ENCODE peak calls at places on chromosome X, in five cellular contexts. One of them, this sample, is unnamed.
A peak's percentile ranks its signal among the peaks of the same experiment; 100 is the strongest.

GRCh38 chrX:145464650-145465049 is 217.3 kb downstream of the SPANXN1 start:
- DNase-seq in lower lobe of right lung: no peak
- DNase-seq in naive B cell: no peak
- DNase-seq in activated CD4-positive, CD25-positive, alpha-beta regulatory T cell treated with anti-CD3 and anti-CD28 coated beads, Interleukin-2, amount 50 U/mL, for 16 hours: no peak
- DNase-seq in left kidney: no peak
- DNase-seq in this sample: no peak

GRCh38 chrX:148281920-148282319 is 218.5 kb upstream of the AFF2 start:
- DNase-seq in left kidney: no peak
- DNase-seq in lower lobe of right lung: no peak
- DNase-seq in naive B cell: no peak
- DNase-seq in activated CD4-positive, CD25-positive, alpha-beta regulatory T cell treated with anti-CD3 and anti-CD28 coated beads, Interleukin-2, amount 50 U/mL, for 16 hours: no peak
- DNase-seq in this sample: no peak

GRCh38 chrX:107940095-107940494 is 42.1 kb downstream of the TEX13B start:
- DNase-seq in lower lobe of right lung: no peak
- DNase-seq in left kidney: no peak
- DNase-seq in naive B cell: no peak
- DNase-seq in activated CD4-positive, CD25-positive, alpha-beta regulatory T cell treated with anti-CD3 and anti-CD28 coated beads, Interleukin-2, amount 50 U/mL, for 16 hours: no peak
- DNase-seq in this sample: no peak

GRCh38 chrX:105553118-105553517 is 269.2 kb upstream of the NRK start:
- DNase-seq in activated CD4-positive, CD25-positive, alpha-beta regulatory T cell treated with anti-CD3 and anti-CD28 coated beads, Interleukin-2, amount 50 U/mL, for 16 hours: no peak
- DNase-seq in naive B cell: no peak
- DNase-seq in lower lobe of right lung: no peak
- DNase-seq in left kidney: no peak
- DNase-seq in this sample: no peak

GRCh38 chrX:107675823-107676555 is 47.7 kb downstream of the PRPS1 start:
- DNase-seq in left kidney: peak; percentile 31
- DNase-seq in naive B cell: peak; percentile 20
- DNase-seq in activated CD4-positive, CD25-positive, alpha-beta regulatory T cell treated with anti-CD3 and anti-CD28 coated beads, Interleukin-2, amount 50 U/mL, for 16 hours: no peak
- DNase-seq in lower lobe of right lung: peak; percentile 52
- DNase-seq in this sample: no peak

GRCh38 chrX:2703991-2704369 is 12.9 kb downstream of the CD99 start:
- DNase-seq in lower lobe of right lung: no peak
- DNase-seq in naive B cell: no peak
- DNase-seq in left kidney: no peak
- DNase-seq in activated CD4-positive, CD25-positive, alpha-beta regulatory T cell treated with anti-CD3 and anti-CD28 coated beads, Interleukin-2, amount 50 U/mL, for 16 hours: no peak
- DNase-seq in this sample: no peak

GRCh38 chrX:73944582-73944947 is 359.4 kb upstream of the ZCCHC13 start:
- DNase-seq in activated CD4-positive, CD25-positive, alpha-beta regulatory T cell treated with anti-CD3 and anti-CD28 coated beads, Interleukin-2, amount 50 U/mL, for 16 hours: no peak
- DNase-seq in lower lobe of right lung: no peak
- DNase-seq in left kidney: no peak
- DNase-seq in naive B cell: no peak
- DNase-seq in this sample: no peak

GRCh38 chrX:148609766-148610698 is 109.6 kb downstream of the AFF2 start:
- DNase-seq in activated CD4-positive, CD25-positive, alpha-beta regulatory T cell treated with anti-CD3 and anti-CD28 coated beads, Interleukin-2, amount 50 U/mL, for 16 hours: no peak
- DNase-seq in lower lobe of right lung: no peak
- DNase-seq in left kidney: peak; percentile 62
- DNase-seq in naive B cell: peak; percentile 32
- DNase-seq in this sample: no peak

GRCh38 chrX:72540318-72540717 is 32.3 kb downstream of the HDAC8 start:
- DNase-seq in left kidney: peak; percentile 45
- DNase-seq in activated CD4-positive, CD25-positive, alpha-beta regulatory T cell treated with anti-CD3 and anti-CD28 coated beads, Interleukin-2, amount 50 U/mL, for 16 hours: no peak
- DNase-seq in lower lobe of right lung: no peak
- DNase-seq in naive B cell: no peak
- DNase-seq in this sample: no peak

GRCh38 chrX:44903107-44903506 is 30.1 kb downstream of the KDM6A start:
- DNase-seq in naive B cell: no peak
- DNase-seq in left kidney: no peak
- DNase-seq in activated CD4-positive, CD25-positive, alpha-beta regulatory T cell treated with anti-CD3 and anti-CD28 coated beads, Interleukin-2, amount 50 U/mL, for 16 hours: no peak
- DNase-seq in lower lobe of right lung: no peak
- DNase-seq in this sample: no peak

GRCh38 chrX:7170903-7171302 is 22.9 kb upstream of the PUDP start:
- DNase-seq in naive B cell: no peak
- DNase-seq in left kidney: no peak
- DNase-seq in lower lobe of right lung: no peak
- DNase-seq in activated CD4-positive, CD25-positive, alpha-beta regulatory T cell treated with anti-CD3 and anti-CD28 coated beads, Interleukin-2, amount 50 U/mL, for 16 hours: no peak
- DNase-seq in this sample: peak; percentile 11

GRCh38 chrX:42803320-42803719 is 25.4 kb upstream of the PPP1R2C start:
- DNase-seq in left kidney: no peak
- DNase-seq in lower lobe of right lung: no peak
- DNase-seq in naive B cell: no peak
- DNase-seq in activated CD4-positive, CD25-positive, alpha-beta regulatory T cell treated with anti-CD3 and anti-CD28 coated beads, Interleukin-2, amount 50 U/mL, for 16 hours: no peak
- DNase-seq in this sample: no peak

GRCh38 chrX:154840856-154841255 is 6.4 kb upstream of the SMIM9 start:
- DNase-seq in activated CD4-positive, CD25-positive, alpha-beta regulatory T cell treated with anti-CD3 and anti-CD28 coated beads, Interleukin-2, amount 50 U/mL, for 16 hours: no peak
- DNase-seq in naive B cell: peak; percentile 30
- DNase-seq in lower lobe of right lung: no peak
- DNase-seq in left kidney: peak; percentile 26
- DNase-seq in this sample: peak; percentile 39

This sample was measured in GDM1.